ENCODE peak calls at places on chromosome 15, in six cellular contexts. I is HEK293T, P is NCI-H510A treated with DMSO at 0.1 percent for 48 hours, F is hypothalamus, T is left lobe of liver, K is GOT3. Y is an unnamed sample.

GRCh38 chr15:69424748-69425413 is 10.7 kb downstream of the KIF23 start:
- DNase-seq in I (no peak), P (no peak), F (no peak), T (no peak), K (no peak), Y (no peak)

GRCh38 chr15:48370460-48370859 is 39.2 kb downstream of the DUT start:
- DNase-seq in I (no peak), P (no peak), F (no peak), T (no peak), K (no peak), Y (no peak)

GRCh38 chr15:27820722-27821121 is 278.4 kb downstream of the OCA2 start:
- DNase-seq in I (no peak), P (no peak), F (no peak), T (no peak), K (no peak), Y (no peak)

GRCh38 chr15:61383421-61383820 is 154.3 kb upstream of the RORA start:
- DNase-seq in I (no peak), P (no peak), F (no peak), T (no peak), K (no peak), Y (no peak)

GRCh38 chr15:90095521-90095959 is 6.7 kb downstream of the IDH2 start:
- DNase-seq in I (no peak), P (peak), F (no peak), T (no peak), K (no peak), Y (no peak)

GRCh38 chr15:65805019-65805738 is 13.1 kb upstream of the DENND4A start:
- DNase-seq in I (no peak), P (no peak), F (no peak), T (no peak), K (no peak), Y (peak)

GRCh38 chr15:39948817-39949216 is 14.9 kb downstream of the EIF2AK4 start:
- DNase-seq in I (no peak), P (no peak), F (no peak), T (no peak), K (no peak), Y (no peak)

GRCh38 chr15:65033659-65034269 is 4.3 kb upstream of the MTFMT start:
- DNase-seq in I (peak), P (peak), F (no peak), T (no peak), K (no peak), Y (peak)

GRCh38 chr15:90914240-90915080 is 11.4 kb downstream of the MAN2A2 start:
- DNase-seq in I (no peak), P (no peak), F (no peak), T (no peak), K (no peak), Y (no peak)

GRCh38 chr15:39173426-39173825 is 407.5 kb upstream of the THBS1 start:
- DNase-seq in I (no peak), P (no peak), F (no peak), T (no peak), K (no peak), Y (no peak)

GRCh38 chr15:76298986-76299385 is 12.3 kb downstream of the ETFA start:
- DNase-seq in I (no peak), P (no peak), F (no peak), T (no peak), K (no peak), Y (no peak)

GRCh38 chr15:90957105-90957790 is 2.6 kb downstream of the RCCD1 start:
- DNase-seq in I (no peak), P (no peak), F (no peak), T (no peak), K (no peak), Y (no peak)

GRCh38 chr15:42608110-42608531 is 32.7 kb downstream of the STARD9 start:
- DNase-seq in I (no peak), P (no peak), F (no peak), T (no peak), K (no peak), Y (peak)

GRCh38 chr15:56732135-56732880 is 1.0 kb downstream of the ZNF280D start:
- DNase-seq in I (no peak), P (peak), F (no peak), T (no peak), K (no peak), Y (peak)

GRCh38 chr15:28888900-28889299 is 3.1 kb downstream of the APBA2 start:
- DNase-seq in I (no peak), P (no peak), F (no peak), T (no peak), K (no peak), Y (no peak)

GRCh38 chr15:78840661-78841060 is 29.4 kb upstream of the ADAMTS7 start:
- DNase-seq in I (no peak), P (no peak), F (no peak), T (no peak), K (no peak), Y (no peak)

GRCh38 chr15:31293655-31294054 is 33.0 kb upstream of the KLF13 start:
- DNase-seq in I (no peak), P (no peak), F (no peak), T (peak), K (no peak), Y (no peak)

GRCh38 chr15:80804970-80805495 is 25.9 kb downstream of the CEMIP start:
- DNase-seq in I (no peak), P (peak), F (no peak), T (no peak), K (no peak), Y (no peak)

GRCh38 chr15:57134877-57135276 is 216.4 kb downstream of the TCF12 start:
- DNase-seq in I (no peak), P (no peak), F (no peak), T (no peak), K (no peak), Y (no peak)